ENCODE peak calls at places on chromosome 6, in ten cellular contexts. T is brain microvascular endothelial cell; X is KG1; G is neuronal stem cell; S is stimulated activated CD4-positive, alpha-beta T cell treated with anti-CD3 and anti-CD28 coated beads, TNF-alpha, amount 100 ng/mL, for 4 hours; L is HepG2; W is HCEC 1CT; R is NCI-H1930; B is BE2C; E is T-helper 2 cell. Q is an unnamed sample.

GRCh38 chr6:159008656-159009288 is 8.8 kb upstream of the RSPH3 start:
- DNase-seq in T (no peak), X (no peak), G (no peak), S (no peak), L (peak), W (peak), R (no peak), B (no peak), E (peak), Q (no peak)

GRCh38 chr6:95087394-95088097 is 489.8 kb upstream of the MANEA start:
- DNase-seq in T (peak), X (no peak), G (no peak), S (no peak), L (peak), W (peak), R (peak), B (peak), E (no peak), Q (no peak)

GRCh38 chr6:148591656-148592055 is 155.2 kb upstream of the UST start:
- DNase-seq in T (no peak), X (no peak), G (no peak), S (no peak), L (no peak), W (no peak), R (no peak), B (no peak), E (peak), Q (no peak)

GRCh38 chr6:144595266-144595665 is 310.1 kb downstream of the UTRN start:
- DNase-seq in T (no peak), X (no peak), G (no peak), S (no peak), L (no peak), W (no peak), R (no peak), B (no peak), E (no peak), Q (no peak)

GRCh38 chr6:73727114-73727513 is 31.1 kb downstream of the CD109 start:
- DNase-seq in T (no peak), X (no peak), G (no peak), S (no peak), L (no peak), W (no peak), R (no peak), B (no peak), E (no peak), Q (no peak)

GRCh38 chr6:240151-240550 is 52.1 kb upstream of the DUSP22 start:
- DNase-seq in T (no peak), X (no peak), G (no peak), S (no peak), L (no peak), W (no peak), R (no peak), B (no peak), E (no peak), Q (no peak)

GRCh38 chr6:28580484-28580883 is 54.8 kb downstream of the GPX5 start:
- DNase-seq in T (no peak), X (no peak), G (no peak), S (no peak), L (no peak), W (peak), R (no peak), B (no peak), E (peak), Q (no peak)

GRCh38 chr6:5344038-5344437 is 82.7 kb downstream of the FARS2 start:
- DNase-seq in T (no peak), X (no peak), G (no peak), S (no peak), L (no peak), W (no peak), R (no peak), B (no peak), E (no peak), Q (no peak)

GRCh38 chr6:129335792-129336191 is 374.2 kb downstream of the ARHGAP18 start:
- DNase-seq in T (no peak), X (no peak), G (no peak), S (no peak), L (no peak), W (no peak), R (no peak), B (no peak), E (no peak), Q (no peak)

GRCh38 chr6:129494586-129494985 is 215.4 kb downstream of the ARHGAP18 start:
- DNase-seq in T (no peak), X (no peak), G (no peak), S (no peak), L (no peak), W (no peak), R (no peak), B (no peak), E (no peak), Q (no peak)

GRCh38 chr6:125414507-125414906 is 112.7 kb upstream of the HDDC2 start:
- DNase-seq in T (no peak), X (no peak), G (no peak), S (no peak), L (no peak), W (no peak), R (no peak), B (no peak), E (no peak), Q (no peak)

GRCh38 chr6:134063966-134064445 is 11.6 kb upstream of the SLC2A12 start:
- DNase-seq in T (peak), X (peak), G (peak), S (peak), L (peak), W (peak), R (peak), B (peak), E (peak), Q (no peak)

GRCh38 chr6:90168693-90169131 is 127.9 kb downstream of the BACH2 start:
- DNase-seq in T (peak), X (no peak), G (no peak), S (no peak), L (no peak), W (peak), R (no peak), B (no peak), E (no peak), Q (no peak)

GRCh38 chr6:15350386-15351083 is 104.7 kb downstream of the JARID2 start:
- DNase-seq in T (no peak), X (no peak), G (no peak), S (no peak), L (no peak), W (no peak), R (no peak), B (no peak), E (no peak), Q (no peak)

GRCh38 chr6:158008894-158009891 is 27.5 kb downstream of the SYNJ2 start:
- DNase-seq in T (no peak), X (peak), G (no peak), S (no peak), L (no peak), W (peak), R (no peak), B (peak), E (peak), Q (no peak)

GRCh38 chr6:35216832-35217811 is 3.4 kb downstream of the SCUBE3 start:
- DNase-seq in T (no peak), X (no peak), G (no peak), S (no peak), L (no peak), W (no peak), R (no peak), B (no peak), E (no peak), Q (no peak)

GRCh38 chr6:149499066-149499465 is 14.3 kb upstream of the ZC3H12D start:
- DNase-seq in T (peak), X (no peak), G (no peak), S (no peak), L (peak), W (peak), R (no peak), B (no peak), E (no peak), Q (peak)

GRCh38 chr6:111978826-111979225 is 75.1 kb upstream of the CCN6 start:
- DNase-seq in T (no peak), X (no peak), G (no peak), S (no peak), L (no peak), W (no peak), R (no peak), B (no peak), E (no peak), Q (no peak)

GRCh38 chr6:122315842-122316241 is 83.6 kb upstream of the HSF2 start:
- DNase-seq in T (no peak), X (no peak), G (no peak), S (no peak), L (no peak), W (no peak), R (no peak), B (no peak), E (no peak), Q (no peak)

GRCh38 chr6:79431469-79431868 is 105.8 kb downstream of the LCA5 start:
- DNase-seq in T (no peak), X (no peak), G (no peak), S (no peak), L (peak), W (peak), R (no peak), B (no peak), E (no peak), Q (no peak)

GRCh38 chr6:46983007-46983411 is 59.1 kb downstream of the ADGRF1 start:
- DNase-seq in T (no peak), X (no peak), G (no peak), S (no peak), L (no peak), W (peak), R (no peak), B (no peak), E (no peak), Q (no peak)

GRCh38 chr6:33926451-33926850 is 122.6 kb upstream of the MLN start:
- DNase-seq in T (no peak), X (no peak), G (no peak), S (no peak), L (no peak), W (no peak), R (no peak), B (peak), E (no peak), Q (no peak)

GRCh38 chr6:36516559-36516958 is 30.7 kb downstream of the STK38 start:
- DNase-seq in T (no peak), X (no peak), G (no peak), S (no peak), L (no peak), W (no peak), R (no peak), B (no peak), E (no peak), Q (no peak)

GRCh38 chr6:72913797-72914196 is 291.9 kb downstream of the KCNQ5 start:
- DNase-seq in T (no peak), X (no peak), G (no peak), S (no peak), L (no peak), W (no peak), R (no peak), B (no peak), E (no peak), Q (no peak)

GRCh38 chr6:46684771-46685170 is 2.9 kb upstream of the TDRD6 start:
- DNase-seq in T (peak), X (no peak), G (no peak), S (no peak), L (no peak), W (peak), R (no peak), B (no peak), E (no peak), Q (no peak)

GRCh38 chr6:41111017-41111416 is 38.2 kb downstream of the NFYA start:
- DNase-seq in T (no peak), X (no peak), G (no peak), S (no peak), L (no peak), W (no peak), R (no peak), B (no peak), E (no peak), Q (no peak)